ENCODE peak calls at places on chromosomes 13 and 19, in seven cellular contexts. One of them, this sample, is unnamed.

GRCh38 chr13:45055198-45055901 is 65.0 kb upstream of the GTF2F2 start:
- DNase-seq in CD4-positive, alpha-beta T cell: no peak
- DNase-seq in stimulated activated CD4-positive, alpha-beta T cell treated with anti-CD3 and anti-CD28 coated beads, Interleukin-2, amount 100 ng/mL, for 48 hours: peak; percentile 41
- DNase-seq in activated naive CD8-positive, alpha-beta T cell treated with anti-CD3 and anti-CD28 coated beads for 36 hours: peak; percentile 59
- DNase-seq in cerebellar nuclear complex: no peak
- DNase-seq in hypothalamus: no peak
- DNase-seq in IMR-90: peak; percentile 93
- DNase-seq in this sample: peak; percentile 92

GRCh38 chr13:76762731-76763130 is 123.5 kb downstream of the KCTD12 start:
- DNase-seq in CD4-positive, alpha-beta T cell: no peak
- DNase-seq in stimulated activated CD4-positive, alpha-beta T cell treated with anti-CD3 and anti-CD28 coated beads, Interleukin-2, amount 100 ng/mL, for 48 hours: no peak
- DNase-seq in activated naive CD8-positive, alpha-beta T cell treated with anti-CD3 and anti-CD28 coated beads for 36 hours: no peak
- DNase-seq in cerebellar nuclear complex: no peak
- DNase-seq in hypothalamus: no peak
- DNase-seq in IMR-90: no peak
- DNase-seq in this sample: no peak

GRCh38 chr13:51000576-51001260 is 91.1 kb downstream of the RNASEH2B start:
- DNase-seq in CD4-positive, alpha-beta T cell: no peak
- DNase-seq in stimulated activated CD4-positive, alpha-beta T cell treated with anti-CD3 and anti-CD28 coated beads, Interleukin-2, amount 100 ng/mL, for 48 hours: no peak
- DNase-seq in activated naive CD8-positive, alpha-beta T cell treated with anti-CD3 and anti-CD28 coated beads for 36 hours: no peak
- DNase-seq in cerebellar nuclear complex: no peak
- DNase-seq in hypothalamus: peak; percentile 11
- DNase-seq in IMR-90: peak; percentile 42
- DNase-seq in this sample: peak; percentile 47

GRCh38 chr13:91467236-91467635 is 68.8 kb downstream of the GPC5 start:
- DNase-seq in CD4-positive, alpha-beta T cell: no peak
- DNase-seq in stimulated activated CD4-positive, alpha-beta T cell treated with anti-CD3 and anti-CD28 coated beads, Interleukin-2, amount 100 ng/mL, for 48 hours: no peak
- DNase-seq in activated naive CD8-positive, alpha-beta T cell treated with anti-CD3 and anti-CD28 coated beads for 36 hours: no peak
- DNase-seq in cerebellar nuclear complex: no peak
- DNase-seq in hypothalamus: no peak
- DNase-seq in IMR-90: no peak
- DNase-seq in this sample: no peak

GRCh38 chr19:35793381-35794165 is 18.2 kb downstream of the ARHGAP33 start:
- DNase-seq in CD4-positive, alpha-beta T cell: no peak
- DNase-seq in stimulated activated CD4-positive, alpha-beta T cell treated with anti-CD3 and anti-CD28 coated beads, Interleukin-2, amount 100 ng/mL, for 48 hours: no peak
- DNase-seq in activated naive CD8-positive, alpha-beta T cell treated with anti-CD3 and anti-CD28 coated beads for 36 hours: no peak
- DNase-seq in cerebellar nuclear complex: no peak
- DNase-seq in hypothalamus: no peak
- DNase-seq in IMR-90: no peak
- DNase-seq in this sample: no peak

GRCh38 chr19:39413903-39414608 is 1.6 kb downstream of the PLEKHG2 start:
- DNase-seq in CD4-positive, alpha-beta T cell: no peak
- DNase-seq in stimulated activated CD4-positive, alpha-beta T cell treated with anti-CD3 and anti-CD28 coated beads, Interleukin-2, amount 100 ng/mL, for 48 hours: no peak
- DNase-seq in activated naive CD8-positive, alpha-beta T cell treated with anti-CD3 and anti-CD28 coated beads for 36 hours: no peak
- DNase-seq in cerebellar nuclear complex: no peak
- DNase-seq in hypothalamus: no peak
- DNase-seq in IMR-90: peak; percentile 28
- DNase-seq in this sample: peak; percentile 30

GRCh38 chr13:112760931-112761330 is 71.1 kb downstream of the ATP11A start:
- DNase-seq in CD4-positive, alpha-beta T cell: no peak
- DNase-seq in stimulated activated CD4-positive, alpha-beta T cell treated with anti-CD3 and anti-CD28 coated beads, Interleukin-2, amount 100 ng/mL, for 48 hours: no peak
- DNase-seq in activated naive CD8-positive, alpha-beta T cell treated with anti-CD3 and anti-CD28 coated beads for 36 hours: no peak
- DNase-seq in cerebellar nuclear complex: no peak
- DNase-seq in hypothalamus: no peak
- DNase-seq in IMR-90: no peak
- DNase-seq in this sample: no peak

GRCh38 chr13:60627071-60627686 is 230.2 kb downstream of the TDRD3 start:
- DNase-seq in CD4-positive, alpha-beta T cell: no peak
- DNase-seq in stimulated activated CD4-positive, alpha-beta T cell treated with anti-CD3 and anti-CD28 coated beads, Interleukin-2, amount 100 ng/mL, for 48 hours: no peak
- DNase-seq in activated naive CD8-positive, alpha-beta T cell treated with anti-CD3 and anti-CD28 coated beads for 36 hours: peak; percentile 1
- DNase-seq in cerebellar nuclear complex: no peak
- DNase-seq in hypothalamus: peak; percentile 15
- DNase-seq in IMR-90: peak; percentile 3
- DNase-seq in this sample: no peak

GRCh38 chr13:38527140-38527539 is 159.7 kb upstream of the FREM2 start:
- DNase-seq in CD4-positive, alpha-beta T cell: no peak
- DNase-seq in stimulated activated CD4-positive, alpha-beta T cell treated with anti-CD3 and anti-CD28 coated beads, Interleukin-2, amount 100 ng/mL, for 48 hours: no peak
- DNase-seq in activated naive CD8-positive, alpha-beta T cell treated with anti-CD3 and anti-CD28 coated beads for 36 hours: no peak
- DNase-seq in cerebellar nuclear complex: no peak
- DNase-seq in hypothalamus: no peak
- DNase-seq in IMR-90: no peak
- DNase-seq in this sample: no peak

GRCh38 chr13:72745260-72745659 is 17.5 kb downstream of the BORA start:
- DNase-seq in CD4-positive, alpha-beta T cell: no peak
- DNase-seq in stimulated activated CD4-positive, alpha-beta T cell treated with anti-CD3 and anti-CD28 coated beads, Interleukin-2, amount 100 ng/mL, for 48 hours: no peak
- DNase-seq in activated naive CD8-positive, alpha-beta T cell treated with anti-CD3 and anti-CD28 coated beads for 36 hours: no peak
- DNase-seq in cerebellar nuclear complex: no peak
- DNase-seq in hypothalamus: no peak
- DNase-seq in IMR-90: peak; percentile 47
- DNase-seq in this sample: no peak

GRCh38 chr19:10112895-10113591 is 1.6 kb downstream of the P2RY11 start:
- DNase-seq in CD4-positive, alpha-beta T cell: peak; percentile 62
- DNase-seq in stimulated activated CD4-positive, alpha-beta T cell treated with anti-CD3 and anti-CD28 coated beads, Interleukin-2, amount 100 ng/mL, for 48 hours: peak; percentile 74
- DNase-seq in activated naive CD8-positive, alpha-beta T cell treated with anti-CD3 and anti-CD28 coated beads for 36 hours: peak; percentile 78
- DNase-seq in cerebellar nuclear complex: no peak
- DNase-seq in hypothalamus: peak; percentile 37
- DNase-seq in IMR-90: no peak
- DNase-seq in this sample: no peak

GRCh38 chr13:36370108-36370429 is 23.9 kb upstream of the SPART start:
- DNase-seq in CD4-positive, alpha-beta T cell: no peak
- DNase-seq in stimulated activated CD4-positive, alpha-beta T cell treated with anti-CD3 and anti-CD28 coated beads, Interleukin-2, amount 100 ng/mL, for 48 hours: no peak
- DNase-seq in activated naive CD8-positive, alpha-beta T cell treated with anti-CD3 and anti-CD28 coated beads for 36 hours: no peak
- DNase-seq in cerebellar nuclear complex: no peak
- DNase-seq in hypothalamus: peak; percentile 56
- DNase-seq in IMR-90: no peak
- DNase-seq in this sample: no peak

GRCh38 chr19:10574462-10574861 is 5.7 kb upstream of the CDKN2D start:
- DNase-seq in CD4-positive, alpha-beta T cell: no peak
- DNase-seq in stimulated activated CD4-positive, alpha-beta T cell treated with anti-CD3 and anti-CD28 coated beads, Interleukin-2, amount 100 ng/mL, for 48 hours: no peak
- DNase-seq in activated naive CD8-positive, alpha-beta T cell treated with anti-CD3 and anti-CD28 coated beads for 36 hours: no peak
- DNase-seq in cerebellar nuclear complex: no peak
- DNase-seq in hypothalamus: no peak
- DNase-seq in IMR-90: no peak
- DNase-seq in this sample: no peak

GRCh38 chr13:34734932-34735331 is 207.1 kb upstream of the NBEA start:
- DNase-seq in CD4-positive, alpha-beta T cell: no peak
- DNase-seq in stimulated activated CD4-positive, alpha-beta T cell treated with anti-CD3 and anti-CD28 coated beads, Interleukin-2, amount 100 ng/mL, for 48 hours: no peak
- DNase-seq in activated naive CD8-positive, alpha-beta T cell treated with anti-CD3 and anti-CD28 coated beads for 36 hours: no peak
- DNase-seq in cerebellar nuclear complex: no peak
- DNase-seq in hypothalamus: no peak
- DNase-seq in IMR-90: no peak
- DNase-seq in this sample: no peak

GRCh38 chr19:51339313-51339686 is 2.6 kb downstream of the VSIG10L start:
- DNase-seq in CD4-positive, alpha-beta T cell: no peak
- DNase-seq in stimulated activated CD4-positive, alpha-beta T cell treated with anti-CD3 and anti-CD28 coated beads, Interleukin-2, amount 100 ng/mL, for 48 hours: peak; percentile 27
- DNase-seq in activated naive CD8-positive, alpha-beta T cell treated with anti-CD3 and anti-CD28 coated beads for 36 hours: no peak
- DNase-seq in cerebellar nuclear complex: no peak
- DNase-seq in hypothalamus: no peak
- DNase-seq in IMR-90: no peak
- DNase-seq in this sample: no peak

GRCh38 chr19:22806418-22806817 is 22.5 kb upstream of the ZNF99 start:
- DNase-seq in CD4-positive, alpha-beta T cell: no peak
- DNase-seq in stimulated activated CD4-positive, alpha-beta T cell treated with anti-CD3 and anti-CD28 coated beads, Interleukin-2, amount 100 ng/mL, for 48 hours: no peak
- DNase-seq in activated naive CD8-positive, alpha-beta T cell treated with anti-CD3 and anti-CD28 coated beads for 36 hours: no peak
- DNase-seq in cerebellar nuclear complex: no peak
- DNase-seq in hypothalamus: no peak
- DNase-seq in IMR-90: no peak
- DNase-seq in this sample: no peak